ENCODE peak calls at places on chromosome 22, in four cellular contexts. R is upper lobe of left lung, P is GM12878, J is HepG2. V is an unnamed sample.

GRCh38 chr22:40107244-40107643 is 70.5 kb upstream of the TNRC6B start:
- ATAC-seq in R (no peak), P (peak; percentile 57), J (no peak), V (no peak)

GRCh38 chr22:27740192-27740748 is 61.3 kb downstream of the MN1 start:
- ATAC-seq in R (no peak), P (no peak), J (no peak), V (no peak)

GRCh38 chr22:27247691-27248434 is 553.7 kb downstream of the MN1 start:
- ATAC-seq in R (peak; percentile 68), P (no peak), J (no peak), V (peak; percentile 59)

GRCh38 chr22:40058265-40058664 is 63.5 kb downstream of the FAM83F start:
- ATAC-seq in R (no peak), P (no peak), J (no peak), V (no peak)

GRCh38 chr22:40250608-40251007 is 72.9 kb downstream of the TNRC6B start:
- ATAC-seq in R (no peak), P (peak; percentile 93), J (no peak), V (no peak)

GRCh38 chr22:18088825-18089568 is 11.2 kb downstream of the PEX26 start:
- ATAC-seq in R (no peak), P (peak; percentile 78), J (no peak), V (no peak)

GRCh38 chr22:38088723-38089473 is 4.9 kb upstream of the SLC16A8 start:
- ATAC-seq in R (peak; percentile 77), P (no peak), J (no peak), V (peak; percentile 29)

GRCh38 chr22:39651783-39652058 is 81.2 kb downstream of the CACNA1I start:
- ATAC-seq in R (no peak), P (no peak), J (no peak), V (no peak)

GRCh38 chr22:26608129-26608528 is 9.7 kb downstream of the CRYBB1 start:
- ATAC-seq in R (no peak), P (no peak), J (no peak), V (no peak)

GRCh38 chr22:49551897-49552659 is 275.6 kb downstream of the BRD1 start:
- ATAC-seq in R (no peak), P (no peak), J (no peak), V (no peak)

GRCh38 chr22:38192475-38192863 is 9.3 kb upstream of the MAFF start:
- ATAC-seq in R (no peak), P (no peak), J (no peak), V (no peak)

GRCh38 chr22:32866953-32867352 is 65.4 kb downstream of the TIMP3 start:
- ATAC-seq in R (no peak), P (no peak), J (peak; percentile 58), V (no peak)

GRCh38 chr22:35312198-35313059 is 12.7 kb downstream of the TOM1 start:
- ATAC-seq in R (no peak), P (no peak), J (peak; percentile 87), V (no peak)

GRCh38 chr22:34160117-34160758 is 240.0 kb upstream of the LARGE1 start:
- ATAC-seq in R (no peak), P (no peak), J (no peak), V (no peak)

GRCh38 chr22:29509815-29510214 is 29.8 kb downstream of the NEFH start:
- ATAC-seq in R (no peak), P (no peak), J (no peak), V (no peak)

GRCh38 chr22:33542153-33542552 is 378.1 kb downstream of the LARGE1 start:
- ATAC-seq in R (no peak), P (no peak), J (no peak), V (no peak)

GRCh38 chr22:39471421-39472141 is 14.8 kb downstream of the MGAT3 start:
- ATAC-seq in R (peak; percentile 60), P (peak; percentile 89), J (peak; percentile 8), V (peak; percentile 11)

GRCh38 chr22:43060213-43060612 is 29.0 kb downstream of the TTLL1 start:
- ATAC-seq in R (no peak), P (peak; percentile 66), J (peak; percentile 85), V (no peak)

GRCh38 chr22:38824587-38824986 is 19.2 kb downstream of the NPTXR start:
- ATAC-seq in R (peak; percentile 68), P (peak; percentile 87), J (peak; percentile 88), V (peak; percentile 62)

GRCh38 chr22:39148727-39149535 is 3.5 kb downstream of the CBX7 start:
- ATAC-seq in R (no peak), P (peak; percentile 75), J (no peak), V (peak; percentile 26)

GRCh38 chr22:40571887-40572286 is 64.6 kb downstream of the MRTFA start:
- ATAC-seq in R (no peak), P (no peak), J (no peak), V (no peak)

GRCh38 chr22:39664485-39665200 is 94.1 kb downstream of the CACNA1I start:
- ATAC-seq in R (no peak), P (no peak), J (peak; percentile 13), V (no peak)

GRCh38 chr22:50171965-50172421 is 1.5 kb downstream of the PANX2 start:
- ATAC-seq in R (no peak), P (no peak), J (peak; percentile 78), V (no peak)

DNA sequence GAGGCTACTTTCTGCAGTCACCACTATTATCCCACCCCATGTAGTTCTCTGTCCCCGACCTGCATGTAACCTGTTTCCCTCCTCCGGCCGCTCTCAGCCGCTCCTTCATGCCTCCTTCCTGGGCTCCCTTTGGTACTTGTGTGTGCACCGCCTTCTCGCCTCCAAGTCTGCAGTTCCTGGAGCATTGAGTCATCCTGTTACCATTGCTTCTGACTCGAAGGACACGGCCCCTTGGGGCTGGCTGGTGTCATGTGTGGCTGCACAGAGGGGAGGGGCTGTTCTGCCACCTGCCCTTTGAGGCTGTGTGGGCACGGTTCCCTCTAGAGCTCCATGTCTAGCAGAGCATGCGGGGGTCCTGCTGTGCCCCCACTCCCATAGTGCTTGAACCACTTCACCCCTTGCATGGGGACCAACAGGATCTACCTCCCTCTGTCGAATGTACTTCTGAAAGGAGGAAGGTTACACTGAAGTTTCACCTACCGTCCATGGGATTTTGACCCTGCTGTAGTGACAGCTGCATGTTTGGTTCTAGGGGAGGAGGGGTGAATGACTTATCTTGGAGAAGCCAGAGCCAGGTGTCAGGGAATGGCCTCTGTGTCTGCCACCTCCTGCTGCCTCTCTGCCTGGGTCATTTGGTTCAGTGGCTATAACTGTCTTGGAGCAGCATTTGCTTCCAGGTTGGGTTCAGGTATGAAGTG is 39.6 kb downstream of the BCR start:
- ATAC-seq in R (peak; percentile 52), P (peak; percentile 93), J (no peak), V (no peak)
- TF ChIP-seq EP300 in R (no peak), P (no peak), J (no peak), V (no peak)

GRCh38 chr22:24510694-24511625 is 15.8 kb downstream of the UPB1 start:
- ATAC-seq in R (peak; percentile 74), P (peak; percentile 5), J (no peak), V (peak; percentile 85)
- TF ChIP-seq POLR2A in R (no peak), P (no peak), J (no peak), V (no peak)

DNA sequence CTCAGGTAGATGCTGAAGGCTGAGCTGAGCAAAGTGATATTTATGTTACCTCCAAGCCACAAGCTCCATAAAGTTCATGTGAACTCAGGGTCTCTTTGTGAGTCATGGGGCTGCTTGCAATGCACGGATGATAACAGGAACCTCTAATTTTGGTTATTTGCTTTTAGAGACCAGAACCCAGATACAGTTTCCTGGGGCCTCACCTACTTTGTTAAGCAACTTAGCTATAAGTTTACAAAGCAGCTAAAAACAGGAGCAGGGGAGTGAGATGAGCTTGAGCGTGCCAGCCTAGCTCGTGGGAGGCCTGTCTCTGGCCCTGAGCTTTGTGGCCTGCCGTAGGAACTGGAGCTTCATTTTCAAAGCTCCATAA is 29.2 kb downstream of the SREBF2 start:
- ATAC-seq in R (no peak), P (peak; percentile 67), J (peak; percentile 53), V (no peak)
- H3K4me1 ChIP-seq in R (peaks cover 26% of the 10 kb centered on the region), P (peaks cover 57% of the 10 kb centered on the region), J (peaks cover 54% of the 10 kb centered on the region), V (peaks cover 74% of the 10 kb centered on the region)

GRCh38 chr22:48511211-48511610 is 1316.5 kb downstream of the BRD1 start:
- ATAC-seq in R (no peak), P (no peak), J (no peak), V (no peak)
- TF ChIP-seq EP300 in R (no peak), P (no peak), J (no peak), V (no peak)

DNA sequence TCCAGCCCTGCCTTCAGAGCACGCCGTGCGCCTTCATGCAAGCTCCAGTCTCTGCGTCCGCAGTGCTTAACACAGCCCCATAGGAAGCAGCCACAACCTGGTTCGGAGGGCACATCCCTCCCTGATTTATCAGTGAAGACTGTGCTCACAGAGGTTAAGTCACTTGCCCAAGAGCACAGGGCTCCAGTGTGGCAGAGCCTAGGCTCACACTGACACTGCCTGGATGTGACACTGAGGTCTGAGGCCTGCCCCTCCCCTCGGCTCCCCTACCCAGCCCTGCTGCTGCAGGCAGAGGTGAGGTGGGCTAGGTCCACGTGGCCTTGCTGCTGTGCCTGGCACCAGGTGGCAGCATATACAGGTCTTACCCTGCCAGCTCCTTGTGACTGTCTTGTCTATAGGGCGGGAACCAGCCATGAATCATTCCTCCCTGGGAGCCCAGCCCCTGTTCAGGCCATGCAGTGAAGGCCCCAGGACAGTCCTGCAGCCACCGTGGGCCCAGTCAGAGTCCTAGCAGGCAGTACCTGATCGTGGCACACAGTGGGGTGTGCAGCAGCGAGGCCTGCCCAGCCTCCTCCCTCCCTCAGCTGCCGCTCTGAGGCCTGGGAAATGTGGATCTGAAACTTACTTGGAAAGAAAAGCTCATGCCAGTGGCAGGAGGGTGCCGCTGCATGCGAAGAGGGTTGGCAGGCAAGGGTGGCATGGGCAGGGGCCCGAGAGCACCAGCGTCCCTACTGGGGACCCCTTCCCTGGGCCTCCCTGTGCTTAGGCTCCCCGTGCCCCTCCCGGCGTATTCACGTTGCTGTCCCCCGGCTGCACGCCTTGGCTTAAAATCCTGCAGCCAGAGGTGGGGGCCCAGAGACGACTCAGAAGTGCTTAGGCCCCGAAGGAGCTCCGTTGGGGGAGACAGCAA is 1.2 kb upstream of the CERK start:
- ATAC-seq in R (peak; percentile 21), P (peak; percentile 67), J (peak; percentile 66), V (peak; percentile 39)
- TF ChIP-seq POLR2A in R (no peak), P (peak; percentile 13), J (peak; percentile 83), V (no peak)

GRCh38 chr22:44242946-44243724 is 62.4 kb downstream of the PARVG start:
- ATAC-seq in R (no peak), P (no peak), J (no peak), V (no peak)
- H3K4me1 ChIP-seq in R (no peaks in the 10 kb centered on the region), P (no peaks in the 10 kb centered on the region), J (no peaks in the 10 kb centered on the region), V (no peaks in the 10 kb centered on the region)